ENCODE peak calls at places on chromosome 1, in ten cellular contexts. G is HCT116, H is stomach, U is breast epithelium, A is K562, D is GM12878, X is spleen, Z is prostate gland, B is sigmoid colon, O is endothelial cell of umbilical vein. M is an unnamed sample.

GRCh38 chr1:202588644-202589189 is 121.5 kb downstream of the SYT2 start:
- DNase-seq in X (no peak), Z (no peak), B (no peak), O (no peak), U (no peak), H (no peak), A (no peak), G (peak; percentile 34), D (no peak), M (no peak)

GRCh38 chr1:161044908-161045748 is 649 bp downstream of the USF1 start:
- DNase-seq in G (no peak), X (peak; percentile 94), B (peak; percentile 87), Z (peak; percentile 49), U (peak; percentile 40), D (peak; percentile 73), O (peak; percentile 72), A (peak; percentile 75), H (peak; percentile 64), M (no peak)

GRCh38 chr1:19918057-19918456 is 5.4 kb downstream of the PLA2G2E start:
- DNase-seq in O (peak; percentile 72), H (peak; percentile 85), B (peak; percentile 89), X (peak; percentile 89), G (peak; percentile 75), D (peak; percentile 33), A (peak; percentile 90), U (peak; percentile 70), Z (peak; percentile 80), M (no peak)

GRCh38 chr1:28296401-28297220 is 32.2 kb upstream of the MED18 start:
- DNase-seq in G (no peak), U (peak; percentile 41), O (no peak), A (peak; percentile 59), H (no peak), D (no peak), X (no peak), B (peak; percentile 75), Z (no peak), M (no peak)

GRCh38 chr1:71804140-71804539 is 478.2 kb downstream of the NEGR1 start:
- DNase-seq in G (no peak), H (peak; percentile 26), X (no peak), Z (no peak), B (no peak), U (no peak), O (no peak), A (no peak), D (no peak), M (no peak)

GRCh38 chr1:168637350-168637991 is 61.1 kb downstream of the XCL1 start:
- DNase-seq in D (no peak), A (peak; percentile 67), B (no peak), X (no peak), H (no peak), Z (no peak), O (peak; percentile 28), U (no peak), G (peak; percentile 69), M (no peak)

GRCh38 chr1:53111073-53111556 is 31.3 kb downstream of the SLC1A7 start:
- DNase-seq in H (peak; percentile 51), O (no peak), U (no peak), B (no peak), G (no peak), D (no peak), Z (no peak), X (no peak), A (peak; percentile 24), M (no peak)

GRCh38 chr1:225299624-225300023 is 128.2 kb downstream of the LBR start:
- DNase-seq in U (no peak), B (no peak), O (no peak), A (no peak), Z (no peak), D (no peak), X (no peak), G (no peak), H (no peak), M (no peak)

GRCh38 chr1:186574951-186575747 is 105.1 kb downstream of the PTGS2 start:
- DNase-seq in D (no peak), B (no peak), G (no peak), O (peak; percentile 79), A (no peak), H (no peak), X (no peak), U (no peak), Z (no peak), M (no peak)

DNA sequence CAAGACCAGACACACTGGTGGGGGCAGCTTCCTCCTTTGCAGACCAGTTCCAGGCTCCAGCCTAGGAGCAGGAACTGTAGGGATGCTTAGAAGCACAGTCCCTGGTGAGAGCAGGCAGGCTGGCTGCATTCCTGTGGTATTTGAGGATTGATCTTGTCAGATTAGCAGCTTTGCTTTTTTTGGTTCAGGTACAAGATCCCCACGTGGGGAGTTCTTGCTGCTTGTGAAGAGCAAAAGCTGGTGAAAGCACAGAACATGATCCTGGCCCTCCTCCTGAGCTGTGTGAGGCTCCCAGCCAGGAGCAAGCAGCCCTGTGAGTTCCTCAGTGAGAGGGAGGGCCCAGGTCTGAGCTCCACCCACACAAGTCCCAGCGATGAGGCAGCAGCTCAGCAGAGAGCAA is 75.3 kb upstream of the ARTN start:
- DNase-seq in H (peak; percentile 69), Z (peak; percentile 91), B (peak; percentile 84), U (peak; percentile 94), G (no peak), X (no peak), D (no peak), A (no peak), O (no peak), M (no peak)
- TF ChIP-seq POLR2AphosphoS5 in H (peak; percentile 14), Z (peak; percentile 98), B (no peak), U (no peak), G (no peak), X (no peak), D (no peak), A (no peak), O (no peak), M (peak; percentile 48)

DNA sequence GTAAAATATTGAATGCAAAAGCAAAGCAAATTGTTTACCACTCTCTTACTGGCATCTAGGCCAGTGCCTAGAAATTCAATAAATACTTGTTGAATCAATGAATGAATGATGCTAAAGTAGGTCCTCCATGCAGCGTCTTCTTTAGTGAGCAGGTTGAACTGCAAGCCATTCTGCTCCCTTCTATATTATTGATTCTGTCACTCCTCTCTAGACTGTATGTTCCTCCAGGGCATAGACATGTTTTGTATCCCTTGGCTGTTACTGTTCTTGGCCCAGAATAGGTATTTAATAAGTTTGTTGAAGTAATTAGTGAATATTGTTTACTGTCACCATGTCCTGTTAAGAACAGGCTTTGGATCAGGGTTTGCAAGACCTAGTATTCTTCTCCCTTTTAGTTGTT is 43.7 kb downstream of the OSBPL9 start:
- DNase-seq in O (no peak), G (no peak), X (no peak), Z (no peak), U (no peak), B (no peak), H (no peak), D (no peak), A (no peak), M (no peak)
- H3K27ac ChIP-seq in O (peak overlapping the region; percentile 82), G (no peak overlapping the region), X (no peak overlapping the region), Z (no peak overlapping the region), U (peak overlapping the region; percentile 9), B (peak overlapping the region; percentile 60), H (no peak overlapping the region), D (no peak overlapping the region), A (no peak overlapping the region), M (peak overlapping the region; percentile 75)

GRCh38 chr1:206569548-206569947 is 42.7 kb downstream of the EIF2D start:
- DNase-seq in B (no peak), U (no peak), H (no peak), G (no peak), A (no peak), O (no peak), D (no peak), X (no peak), Z (no peak), M (no peak)
- H3K4me1 ChIP-seq in B (no peaks in the 10 kb centered on the region), U (no peaks in the 10 kb centered on the region), H (peaks cover 21% of the 10 kb centered on the region), G (no peaks in the 10 kb centered on the region), A (peaks cover 11% of the 10 kb centered on the region), O (peaks cover 5% of the 10 kb centered on the region), D (peaks cover 40% of the 10 kb centered on the region), X (peaks cover 62% of the 10 kb centered on the region), Z (no peaks in the 10 kb centered on the region), M (peaks cover under 1% of the 10 kb centered on the region)

GRCh38 chr1:6601049-6601864 is 1.4 kb downstream of the KLHL21 start:
- DNase-seq in D (no peak), G (peak; percentile 68), A (peak; percentile 97), H (peak; percentile 83), B (peak; percentile 94), X (peak; percentile 91), U (peak; percentile 90), O (peak; percentile 90), Z (peak; percentile 91), M (peak; percentile 99)

GRCh38 chr1:6603851-6604558 is 1.3 kb upstream of the KLHL21 start:
- DNase-seq in U (peak; percentile 94), Z (peak; percentile 80), O (peak; percentile 91), B (peak; percentile 94), D (no peak), G (no peak), X (peak; percentile 87), A (peak; percentile 90), H (peak; percentile 84), M (no peak)

GRCh38 chr1:6602669-6603423 is at the start of gene KLHL21:
- DNase-seq in D (no peak), U (peak; percentile 90), H (peak; percentile 89), Z (peak; percentile 87), A (peak; percentile 97), G (peak; percentile 64), O (peak; percentile 84), B (peak; percentile 97), X (peak; percentile 97), M (no peak)

GRCh38 chr1:6601865-6602668 is 602 bp downstream of the KLHL21 start:
- DNase-seq in D (no peak), G (no peak), B (peak; percentile 82), H (peak; percentile 61), Z (no peak), U (no peak), O (no peak), X (peak; percentile 91), A (peak; percentile 60), M (no peak)

DNA sequence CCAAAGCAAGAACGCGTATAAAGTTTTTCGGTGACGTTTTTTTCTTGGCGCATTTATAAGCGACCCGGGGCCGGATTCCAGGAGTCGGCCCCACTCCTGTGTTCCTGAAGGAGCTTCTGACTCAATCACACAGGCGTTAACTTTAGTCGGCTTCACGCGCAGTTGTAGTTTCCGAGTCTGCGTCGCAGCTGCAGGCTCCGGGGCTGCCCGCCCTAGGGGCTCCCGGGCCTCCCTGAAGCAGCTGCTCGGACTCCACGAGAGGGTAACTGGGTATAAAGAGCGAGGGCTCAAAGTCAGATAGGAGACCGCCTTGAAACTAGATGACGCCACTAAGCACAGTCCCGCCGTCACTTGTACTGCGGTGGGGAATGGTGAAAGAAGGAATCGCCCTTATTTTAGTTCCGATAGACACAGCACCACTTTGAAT is 768 bp upstream of the KLHL21 start:
- DNase-seq in X (peak; percentile 90), H (peak; percentile 61), Z (no peak), D (no peak), B (peak; percentile 89), G (no peak), A (peak; percentile 80), O (peak; percentile 75), U (no peak), M (no peak)
- TF ChIP-seq POLR2AphosphoS5 in X (no peak), H (peak; percentile 31), Z (no peak), D (peak; percentile 46), B (peak; percentile 46), G (no peak), A (peak; percentile 45), O (no peak), U (no peak), M (no peak)

GRCh38 chr1:197144570-197145325 is 1.7 kb downstream of the ASPM start:
- DNase-seq in U (no peak), O (peak; percentile 63), A (peak; percentile 36), D (no peak), X (no peak), H (no peak), Z (no peak), B (no peak), G (no peak), M (no peak)
- H3K27ac ChIP-seq in U (no peak overlapping the region), O (peak overlapping the region; percentile 39), A (no peak overlapping the region), D (peak overlapping the region; percentile 48), X (no peak overlapping the region), H (no peak overlapping the region), Z (no peak overlapping the region), B (no peak overlapping the region), G (no peak overlapping the region), M (no peak overlapping the region)